ENCODE peak calls at places on chromosomes 2 and 18, in eight cellular contexts. S, R, W, H, V, K, D and G are unnamed samples.

GRCh38 chr2:175167076-175167791 is 769 bp downstream of the ATF2 start:
- DNase-seq in H (no peak), S (no peak), R (peak; percentile 49), V (peak; percentile 90), W (no peak), K (no peak), D (peak; percentile 23), G (no peak)

GRCh38 chr2:62313433-62314227 is 117.7 kb downstream of the B3GNT2 start:
- DNase-seq in R (no peak), K (peak; percentile 54), S (no peak), V (peak; percentile 79), W (no peak), H (peak; percentile 59), D (no peak), G (no peak)

GRCh38 chr2:190396264-190396663 is 11.9 kb upstream of the MFSD6 start:
- DNase-seq in K (no peak), D (no peak), V (no peak), W (no peak), H (no peak), R (no peak), S (no peak), G (no peak)

GRCh38 chr2:49687873-49688272 is 533.6 kb upstream of the FSHR start:
- DNase-seq in K (no peak), S (no peak), W (no peak), H (no peak), V (no peak), D (no peak), R (no peak), G (no peak)

GRCh38 chr18:42296723-42297122 is 341.7 kb downstream of the PIK3C3 start:
- DNase-seq in W (no peak), D (no peak), K (no peak), R (peak; percentile 38), V (no peak), H (no peak), S (no peak), G (no peak)

GRCh38 chr2:232646726-232647125 is 13.3 kb downstream of the EFHD1 start:
- DNase-seq in H (no peak), S (peak; percentile 28), R (no peak), D (no peak), K (no peak), V (no peak), W (no peak), G (no peak)

GRCh38 chr18:55233850-55234249 is 274.6 kb upstream of the CCDC68 start:
- DNase-seq in R (peak; percentile 72), V (no peak), D (no peak), H (no peak), W (no peak), K (no peak), S (no peak), G (no peak)

GRCh38 chr2:136034629-136035028 is 49.2 kb upstream of the DARS1 start:
- DNase-seq in D (no peak), S (no peak), K (no peak), V (no peak), W (no peak), R (no peak), H (no peak), G (no peak)

GRCh38 chr18:7953085-7953958 is 386.2 kb downstream of the PTPRM start:
- DNase-seq in K (no peak), R (no peak), H (no peak), S (no peak), D (no peak), V (no peak), W (no peak), G (no peak)

GRCh38 chr2:8676191-8676914 is 5.5 kb upstream of the ID2 start:
- DNase-seq in V (no peak), D (peak; percentile 78), S (peak; percentile 68), R (peak; percentile 87), H (peak; percentile 84), W (peak; percentile 9), K (no peak), G (peak; percentile 72)

GRCh38 chr2:175205523-175205922 is 24.0 kb upstream of the ATP5MC3 start:
- DNase-seq in W (no peak), S (no peak), D (no peak), R (peak; percentile 78), H (no peak), V (no peak), K (no peak), G (no peak)

GRCh38 chr18:48750485-48751175 is 200.1 kb downstream of the SMAD7 start:
- DNase-seq in S (no peak), W (no peak), K (no peak), R (peak; percentile 76), D (no peak), H (no peak), V (no peak), G (no peak)

GRCh38 chr2:226187126-226187525 is 612.5 kb downstream of the IRS1 start:
- DNase-seq in K (no peak), R (peak; percentile 63), S (no peak), H (no peak), V (no peak), W (no peak), D (no peak), G (no peak)

GRCh38 chr2:23595021-23595420 is 210.0 kb downstream of the KLHL29 start:
- DNase-seq in H (no peak), D (no peak), R (no peak), K (no peak), S (no peak), V (no peak), W (no peak), G (no peak)

GRCh38 chr2:63051795-63052333 is 1.2 kb downstream of the OTX1 start:
- DNase-seq in R (no peak), H (no peak), V (no peak), S (no peak), D (no peak), W (peak; percentile 18), K (no peak), G (no peak)

GRCh38 chr2:234110219-234110618 is 59.7 kb downstream of the SPP2 start:
- DNase-seq in D (no peak), H (no peak), W (no peak), R (no peak), V (no peak), S (no peak), K (no peak), G (no peak)

GRCh38 chr2:44952806-44953685 is 11.5 kb downstream of the SIX3 start:
- DNase-seq in H (no peak), V (no peak), S (no peak), W (no peak), K (no peak), D (no peak), R (no peak), G (no peak)

GRCh38 chr2:75627902-75628504 is 18.6 kb upstream of the MRPL19 start:
- DNase-seq in W (peak; percentile 66), S (peak; percentile 62), V (peak; percentile 79), R (peak; percentile 66), H (peak; percentile 85), D (peak; percentile 48), K (peak; percentile 36), G (no peak)

GRCh38 chr2:240430595-240430994 is 4.9 kb upstream of the GPC1 start:
- DNase-seq in S (no peak), D (no peak), K (no peak), R (no peak), W (no peak), V (no peak), H (no peak), G (peak; percentile 7)

GRCh38 chr2:101818531-101819451 is 121.3 kb downstream of the MAP4K4 start:
- DNase-seq in D (no peak), W (no peak), V (no peak), H (no peak), R (peak; percentile 88), K (no peak), S (no peak), G (no peak)

GRCh38 chr18:74425161-74425560 is 31.9 kb downstream of the DIPK1C start:
- DNase-seq in D (no peak), R (no peak), W (no peak), V (no peak), S (no peak), H (no peak), K (no peak), G (no peak)

GRCh38 chr2:241733391-241734207 is 831 bp upstream of the D2HGDH start:
- DNase-seq in K (no peak), W (peak; percentile 11), D (no peak), R (no peak), V (no peak), H (no peak), S (peak; percentile 30), G (no peak)

DNA sequence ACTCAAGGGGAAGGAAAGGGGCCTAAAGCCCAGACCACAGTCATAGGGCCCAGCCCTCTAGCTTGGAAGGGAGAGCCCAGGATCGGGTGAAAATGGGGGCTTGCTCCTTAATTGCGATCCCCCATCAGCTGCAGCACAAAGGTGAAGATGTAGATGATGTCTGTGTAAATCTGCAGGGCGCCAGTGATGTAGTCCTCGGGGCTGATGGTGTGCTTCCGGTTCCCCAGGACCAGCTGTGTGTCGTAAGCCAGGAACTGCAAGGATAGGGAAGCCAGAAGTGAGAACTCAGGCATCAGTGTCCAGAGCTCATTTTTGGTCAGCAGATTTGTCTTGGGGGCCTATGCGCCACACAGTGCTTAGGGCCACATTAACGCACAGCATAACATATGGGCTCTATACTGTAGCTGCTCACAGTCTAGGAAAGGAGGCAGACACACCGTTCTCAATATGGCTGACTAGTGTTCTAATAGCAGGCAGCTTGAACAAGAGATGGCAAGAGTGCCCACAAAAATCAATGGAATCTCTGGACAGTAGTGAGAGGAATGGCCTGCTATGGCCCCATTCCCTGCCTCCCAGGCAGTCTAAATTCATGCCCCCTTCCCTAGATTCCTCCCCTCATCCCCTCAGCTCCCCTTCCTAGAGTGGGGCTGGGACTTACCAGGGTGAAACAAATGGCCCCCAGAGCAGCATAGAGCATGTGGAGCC is 5.2 kb downstream of the PNKD start:
- DNase-seq in K (no peak), S (no peak), H (no peak), D (no peak), W (no peak), R (no peak), V (no peak), G (no peak)
- H3K36me3 ChIP-seq in K (peaks cover 68% of the 10 kb centered on the region), S (peaks cover 72% of the 10 kb centered on the region), H (no peaks in the 10 kb centered on the region), D (peaks cover 71% of the 10 kb centered on the region), W (peaks cover 31% of the 10 kb centered on the region), R (peaks cover 42% of the 10 kb centered on the region), V (peaks cover 80% of the 10 kb centered on the region), G (peaks cover 70% of the 10 kb centered on the region)

GRCh38 chr2:39213015-39213414 is 30.8 kb downstream of the CDKL4 start:
- DNase-seq in K (no peak), W (no peak), R (no peak), V (no peak), S (no peak), H (no peak), D (no peak), G (no peak)
- H3K27ac ChIP-seq in K (no peak overlapping the region), W (no peak overlapping the region), R (no peak overlapping the region), V (no peak overlapping the region), S (no peak overlapping the region), H (no peak overlapping the region), D (no peak overlapping the region), G (no peak overlapping the region)

GRCh38 chr2:178473373-178473772 is 5.0 kb downstream of the FKBP7 start:
- DNase-seq in K (no peak), W (no peak), V (peak; percentile 41), H (no peak), D (no peak), S (no peak), R (no peak), G (no peak)
- H3K36me3 ChIP-seq in K (no peaks in the 10 kb centered on the region), W (no peaks in the 10 kb centered on the region), V (no peaks in the 10 kb centered on the region), H (no peaks in the 10 kb centered on the region), D (peaks cover 11% of the 10 kb centered on the region), S (no peaks in the 10 kb centered on the region), R (no peaks in the 10 kb centered on the region), G (no peaks in the 10 kb centered on the region)

DNA sequence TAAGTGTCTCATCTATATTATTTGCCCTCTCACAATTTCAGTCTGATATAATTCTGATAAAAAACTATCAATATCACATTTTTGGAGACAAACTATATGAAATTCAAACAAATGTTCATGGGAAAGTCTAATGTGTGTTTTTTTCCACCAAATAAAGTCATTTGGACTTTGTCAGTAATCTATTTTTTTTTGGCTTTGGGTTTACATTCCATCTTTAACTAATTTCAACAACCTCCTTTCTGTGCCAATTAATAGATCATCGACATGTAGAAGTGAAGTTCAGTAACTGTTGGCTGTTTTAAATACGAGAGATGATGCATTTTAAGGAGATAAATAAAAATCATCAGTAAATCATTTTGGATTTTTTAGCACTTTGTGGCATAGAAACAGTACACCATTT is 1623.0 kb upstream of the ACVR2A start:
- DNase-seq in W (no peak), V (no peak), R (no peak), D (no peak), H (no peak), K (no peak), S (no peak), G (no peak)
- H3K27ac ChIP-seq in W (no peak overlapping the region), V (no peak overlapping the region), R (no peak overlapping the region), D (no peak overlapping the region), H (no peak overlapping the region), K (no peak overlapping the region), S (no peak overlapping the region), G (no peak overlapping the region)